ENCODE peak calls at places on chromosomes 5 and 9, in ten cellular contexts. H, E, T, L, P, N, W, D, Q and O are unnamed samples.

GRCh38 chr5:59276886-59277514 is 616.5 kb downstream of the PDE4D start:
- DNase-seq in H (no peak), E (no peak), T (no peak), L (no peak), P (no peak), N (no peak), W (no peak), D (peak; percentile 20), Q (no peak), O (no peak)

GRCh38 chr5:108619815-108620214 is 127.9 kb upstream of the FER start:
- DNase-seq in H (no peak), E (peak; percentile 8), T (no peak), L (no peak), P (no peak), N (no peak), W (no peak), D (no peak), Q (no peak), O (no peak)

GRCh38 chr5:111706345-111706744 is 50.6 kb downstream of the NREP start:
- DNase-seq in H (no peak), E (no peak), T (no peak), L (no peak), P (no peak), N (no peak), W (no peak), D (no peak), Q (no peak), O (no peak)

GRCh38 chr9:95793924-95794828 is 81.3 kb upstream of the ERCC6L2 start:
- DNase-seq in H (no peak), E (no peak), T (no peak), L (no peak), P (no peak), N (peak; percentile 71), W (no peak), D (no peak), Q (no peak), O (no peak)

GRCh38 chr9:79390077-79390673 is 181.6 kb upstream of the TLE4 start:
- DNase-seq in H (no peak), E (no peak), T (no peak), L (no peak), P (no peak), N (no peak), W (no peak), D (no peak), Q (no peak), O (no peak)

GRCh38 chr5:52786391-52786790 is 1.3 kb upstream of the ITGA1 start:
- DNase-seq in H (no peak), E (no peak), T (no peak), L (no peak), P (no peak), N (no peak), W (no peak), D (no peak), Q (no peak), O (no peak)

GRCh38 chr5:59040007-59040803 is 457.3 kb downstream of the RAB3C start:
- DNase-seq in H (no peak), E (peak; percentile 10), T (no peak), L (no peak), P (no peak), N (no peak), W (no peak), D (no peak), Q (no peak), O (no peak)

GRCh38 chr5:150044334-150044681 is 42.0 kb downstream of the CSF1R start:
- DNase-seq in H (no peak), E (no peak), T (no peak), L (no peak), P (no peak), N (peak; percentile 90), W (no peak), D (no peak), Q (no peak), O (no peak)

GRCh38 chr9:89421595-89421994 is 76.3 kb downstream of the SEMA4D start:
- DNase-seq in H (no peak), E (no peak), T (no peak), L (no peak), P (no peak), N (no peak), W (no peak), D (no peak), Q (no peak), O (no peak)

GRCh38 chr5:155082401-155082800 is 68.8 kb downstream of the KIF4B start:
- DNase-seq in H (no peak), E (no peak), T (no peak), L (no peak), P (no peak), N (peak; percentile 14), W (no peak), D (no peak), Q (no peak), O (no peak)

GRCh38 chr5:100667021-100667671 is 132.0 kb downstream of the FAM174A start:
- DNase-seq in H (no peak), E (peak; percentile 35), T (no peak), L (no peak), P (no peak), N (peak; percentile 48), W (no peak), D (no peak), Q (no peak), O (no peak)

GRCh38 chr5:150473673-150474358 is 24.3 kb upstream of the RPS14 start:
- DNase-seq in H (no peak), E (no peak), T (no peak), L (no peak), P (no peak), N (no peak), W (no peak), D (no peak), Q (no peak), O (no peak)

GRCh38 chr5:139708877-139709586 is 60.9 kb downstream of the CXXC5 start:
- DNase-seq in H (no peak), E (no peak), T (no peak), L (peak; percentile 60), P (no peak), N (peak; percentile 87), W (peak; percentile 35), D (peak; percentile 80), Q (peak; percentile 91), O (peak; percentile 63)

GRCh38 chr5:83322273-83322924 is 149.1 kb upstream of the VCAN start:
- DNase-seq in H (no peak), E (no peak), T (no peak), L (no peak), P (no peak), N (peak; percentile 17), W (no peak), D (no peak), Q (no peak), O (no peak)